ENCODE peak calls at places on chromosome 22, in five cellular contexts. One of them, this sample, is unnamed.

GRCh38 chr22:29765905-29766631 is 739 bp downstream of the ZMAT5 start:
- DNase-seq in nephron progenitor cell: no peak
- DNase-seq in aorta: no peak
- DNase-seq in mucosa of descending colon: no peak
- DNase-seq in T-helper 9 cell: peak; percentile 7
- DNase-seq in this sample: no peak

GRCh38 chr22:38347181-38347943 is 30.1 kb upstream of the CSNK1E start:
- DNase-seq in T-helper 9 cell: no peak
- DNase-seq in aorta: peak; percentile 44
- DNase-seq in mucosa of descending colon: peak; percentile 36
- DNase-seq in nephron progenitor cell: peak; percentile 28
- DNase-seq in this sample: no peak

GRCh38 chr22:49724030-49724892 is 103.4 kb downstream of the BRD1 start:
- DNase-seq in T-helper 9 cell: peak; percentile 21
- DNase-seq in nephron progenitor cell: no peak
- DNase-seq in aorta: no peak
- DNase-seq in mucosa of descending colon: no peak
- DNase-seq in this sample: no peak

GRCh38 chr22:30701872-30702271 is 7.2 kb downstream of the OSBP2 start:
- DNase-seq in aorta: no peak
- DNase-seq in T-helper 9 cell: no peak
- DNase-seq in nephron progenitor cell: no peak
- DNase-seq in mucosa of descending colon: no peak
- DNase-seq in this sample: no peak

GRCh38 chr22:44595841-44596341 is 97.9 kb upstream of the RTL6 start:
- DNase-seq in nephron progenitor cell: peak; percentile 79
- DNase-seq in aorta: no peak
- DNase-seq in mucosa of descending colon: no peak
- DNase-seq in T-helper 9 cell: no peak
- DNase-seq in this sample: no peak

GRCh38 chr22:38760477-38761201 is 4.8 kb upstream of the SUN2 start:
- DNase-seq in nephron progenitor cell: no peak
- DNase-seq in mucosa of descending colon: no peak
- DNase-seq in T-helper 9 cell: no peak
- DNase-seq in aorta: no peak
- DNase-seq in this sample: no peak

GRCh38 chr22:47929646-47930185 is 1167.3 kb downstream of the TBC1D22A start:
- DNase-seq in mucosa of descending colon: no peak
- DNase-seq in aorta: no peak
- DNase-seq in nephron progenitor cell: no peak
- DNase-seq in T-helper 9 cell: no peak
- DNase-seq in this sample: no peak

GRCh38 chr22:36110306-36110791 is 50.2 kb downstream of the APOL3 start:
- DNase-seq in T-helper 9 cell: no peak
- DNase-seq in mucosa of descending colon: no peak
- DNase-seq in nephron progenitor cell: peak; percentile 23
- DNase-seq in aorta: peak; percentile 59
- DNase-seq in this sample: no peak

GRCh38 chr22:39617342-39617741 is 46.8 kb downstream of the CACNA1I start:
- DNase-seq in nephron progenitor cell: no peak
- DNase-seq in mucosa of descending colon: no peak
- DNase-seq in T-helper 9 cell: no peak
- DNase-seq in aorta: no peak
- DNase-seq in this sample: no peak

GRCh38 chr22:45317551-45318167 is 7.9 kb downstream of the FAM118A start:
- DNase-seq in mucosa of descending colon: peak; percentile 75
- DNase-seq in nephron progenitor cell: no peak
- DNase-seq in aorta: peak; percentile 84
- DNase-seq in T-helper 9 cell: peak; percentile 21
- DNase-seq in this sample: peak; percentile 70

GRCh38 chr22:32686354-32686753 is 115.2 kb upstream of the TIMP3 start:
- DNase-seq in mucosa of descending colon: no peak
- DNase-seq in T-helper 9 cell: no peak
- DNase-seq in aorta: no peak
- DNase-seq in nephron progenitor cell: no peak
- DNase-seq in this sample: no peak

GRCh38 chr22:41360126-41360525 is 21.6 kb upstream of the TEF start:
- DNase-seq in aorta: no peak
- DNase-seq in T-helper 9 cell: no peak
- DNase-seq in mucosa of descending colon: no peak
- DNase-seq in nephron progenitor cell: peak; percentile 43
- DNase-seq in this sample: no peak

GRCh38 chr22:27980424-27981148 is 61.5 kb upstream of the PITPNB start:
- DNase-seq in mucosa of descending colon: no peak
- DNase-seq in nephron progenitor cell: peak; percentile 42
- DNase-seq in aorta: no peak
- DNase-seq in T-helper 9 cell: no peak
- DNase-seq in this sample: no peak

GRCh38 chr22:25110596-25110845 is 89.1 kb upstream of the CRYBB3 start:
- DNase-seq in T-helper 9 cell: no peak
- DNase-seq in mucosa of descending colon: no peak
- DNase-seq in aorta: no peak
- DNase-seq in nephron progenitor cell: no peak
- DNase-seq in this sample: no peak

GRCh38 chr22:23836281-23836680 is 2.5 kb downstream of the DERL3 start:
- DNase-seq in mucosa of descending colon: peak; percentile 49
- DNase-seq in T-helper 9 cell: no peak
- DNase-seq in aorta: peak; percentile 30
- DNase-seq in nephron progenitor cell: no peak
- DNase-seq in this sample: no peak

GRCh38 chr22:41444360-41445170 is 2.0 kb downstream of the TOB2 start:
- DNase-seq in mucosa of descending colon: peak; percentile 93
- DNase-seq in nephron progenitor cell: peak; percentile 98
- DNase-seq in T-helper 9 cell: peak; percentile 68
- DNase-seq in aorta: peak; percentile 94
- DNase-seq in this sample: peak; percentile 61

GRCh38 chr22:49508561-49508960 is 319.1 kb downstream of the BRD1 start:
- DNase-seq in aorta: no peak
- DNase-seq in nephron progenitor cell: no peak
- DNase-seq in T-helper 9 cell: no peak
- DNase-seq in mucosa of descending colon: no peak
- DNase-seq in this sample: no peak

GRCh38 chr22:18075101-18075730 is 2.6 kb upstream of the PEX26 start:
- DNase-seq in T-helper 9 cell: no peak
- DNase-seq in nephron progenitor cell: no peak
- DNase-seq in aorta: no peak
- DNase-seq in mucosa of descending colon: no peak
- DNase-seq in this sample: no peak

GRCh38 chr22:28341001-28341400 is 338.6 kb downstream of the TTC28 start:
- DNase-seq in T-helper 9 cell: no peak
- DNase-seq in nephron progenitor cell: no peak
- DNase-seq in mucosa of descending colon: no peak
- DNase-seq in aorta: no peak
- DNase-seq in this sample: no peak

GRCh38 chr22:37279469-37279868 is 2.8 kb upstream of the CYTH4 start:
- DNase-seq in nephron progenitor cell: no peak
- DNase-seq in mucosa of descending colon: no peak
- DNase-seq in T-helper 9 cell: no peak
- DNase-seq in aorta: no peak
- DNase-seq in this sample: no peak

GRCh38 chr22:30640361-30640760 is 4.8 kb downstream of the SLC35E4 start:
- DNase-seq in mucosa of descending colon: no peak
- DNase-seq in aorta: no peak
- DNase-seq in nephron progenitor cell: no peak
- DNase-seq in T-helper 9 cell: no peak
- DNase-seq in this sample: no peak